ENCODE peak calls at places on chromosomes 4 and X, in seven cellular contexts. R is HepG2, U is suprapubic skin, J is A549, O is tibial nerve, X is SK-N-SH, F is transverse colon. I is an unnamed sample.
A peak's percentile ranks its signal among the peaks of the same experiment; 100 is the strongest.

GRCh38 chrX:121479406-121479805 is 432.0 kb downstream of the GLUD2 start:
- DNase-seq in X (no peak), J (no peak), O (no peak), F (no peak), U (no peak), R (no peak), I (no peak)

GRCh38 chrX:149630681-149631292 is 805 bp downstream of the TMEM185A start:
- DNase-seq in F (no peak), U (no peak), O (no peak), X (peak; percentile 37), R (peak; percentile 18), J (peak; percentile 15), I (no peak)

GRCh38 chr4:38980903-38981676 is 51.1 kb downstream of the TMEM156 start:
- DNase-seq in X (peak; percentile 35), U (no peak), O (no peak), F (no peak), J (no peak), R (peak; percentile 16), I (no peak)

GRCh38 chr4:156977435-156978160 is 6.0 kb upstream of the PDGFC start:
- DNase-seq in O (no peak), F (no peak), J (no peak), U (no peak), R (no peak), X (no peak), I (no peak)

GRCh38 chr4:5122114-5122513 is 70.8 kb downstream of the STK32B start:
- DNase-seq in O (no peak), R (no peak), F (no peak), J (no peak), U (no peak), X (no peak), I (no peak)

GRCh38 chr4:77347341-77347740 is 190.3 kb downstream of the CCNG2 start:
- DNase-seq in J (no peak), O (no peak), F (peak; percentile 26), U (no peak), R (peak; percentile 56), X (no peak), I (no peak)

GRCh38 chr4:2849267-2850140 is 5.9 kb downstream of the ADD1 start:
- DNase-seq in U (no peak), X (no peak), O (no peak), R (no peak), F (peak; percentile 56), J (no peak), I (no peak)

GRCh38 chrX:51144828-51145442 is 187.7 kb upstream of the NUDT10 start:
- DNase-seq in O (no peak), F (no peak), J (peak; percentile 8), X (peak; percentile 48), R (peak; percentile 16), U (no peak), I (no peak)

GRCh38 chr4:176622251-176622968 is 170.3 kb downstream of the VEGFC start:
- DNase-seq in R (no peak), F (no peak), O (no peak), J (no peak), U (no peak), X (no peak), I (no peak)

GRCh38 chrX:53080628-53081580 is 1.3 kb upstream of the TSPYL2 start:
- DNase-seq in U (peak; percentile 49), F (no peak), R (no peak), X (no peak), O (no peak), J (no peak), I (no peak)
- H3K4me3 ChIP-seq in U (peak overlapping the region; percentile 77), F (no peak overlapping the region), R (no peak overlapping the region), X (no peak overlapping the region), O (no peak overlapping the region), J (peak overlapping the region; percentile 71), I (peak overlapping the region; percentile 33)

DNA sequence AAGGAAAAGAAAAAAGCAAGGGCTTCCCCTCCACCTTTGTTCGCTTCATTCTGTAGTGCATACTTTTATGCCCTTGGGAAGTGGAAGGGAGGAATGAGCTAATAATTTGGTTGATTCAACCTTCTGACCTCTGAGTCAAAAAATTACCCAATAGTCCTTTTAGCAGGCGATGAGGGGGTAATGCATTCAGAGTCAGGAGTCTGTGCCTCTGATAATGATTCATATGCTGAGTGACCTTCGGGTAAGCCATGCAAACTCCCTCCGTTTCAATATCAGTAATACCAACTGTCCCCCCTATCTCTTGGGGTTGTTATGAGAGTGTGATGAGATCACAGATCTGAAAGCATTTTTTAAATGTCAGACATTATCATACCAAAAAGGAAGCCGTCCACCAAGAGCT is 41.6 kb upstream of the ACSL4 start:
- DNase-seq in O (no peak), U (no peak), J (peak; percentile 11), F (no peak), R (peak; percentile 79), X (no peak), I (no peak)
- TF ChIP-seq EP300 in O (no peak), U (no peak), J (peak; percentile 85), F (no peak), R (no peak), X (no peak), I (no peak)

DNA sequence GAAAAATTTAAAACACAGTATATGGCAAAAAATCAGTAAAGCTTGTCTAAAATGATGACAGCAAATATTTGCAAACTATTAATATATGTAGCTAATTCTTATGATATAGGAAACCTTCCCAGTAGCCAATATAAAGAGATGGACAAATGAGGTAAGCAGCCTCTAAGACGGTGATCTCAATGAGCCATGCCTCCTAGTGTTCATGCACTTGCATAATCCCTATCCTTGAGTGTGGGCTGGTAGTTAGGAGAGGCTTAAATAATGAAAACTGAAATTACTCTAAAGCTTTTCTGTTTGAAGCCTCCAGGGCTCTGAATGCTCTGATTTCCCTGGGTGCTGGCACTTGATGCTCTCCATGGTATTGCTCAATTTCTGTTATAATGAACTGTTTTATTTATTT is 24.6 kb upstream of the ARMCX4 start:
- DNase-seq in R (no peak), J (no peak), X (no peak), U (no peak), O (no peak), F (no peak), I (no peak)
- TF ChIP-seq CTCF in R (no peak), J (no peak), X (no peak), U (no peak), O (no peak), F (no peak), I (no peak)

DNA sequence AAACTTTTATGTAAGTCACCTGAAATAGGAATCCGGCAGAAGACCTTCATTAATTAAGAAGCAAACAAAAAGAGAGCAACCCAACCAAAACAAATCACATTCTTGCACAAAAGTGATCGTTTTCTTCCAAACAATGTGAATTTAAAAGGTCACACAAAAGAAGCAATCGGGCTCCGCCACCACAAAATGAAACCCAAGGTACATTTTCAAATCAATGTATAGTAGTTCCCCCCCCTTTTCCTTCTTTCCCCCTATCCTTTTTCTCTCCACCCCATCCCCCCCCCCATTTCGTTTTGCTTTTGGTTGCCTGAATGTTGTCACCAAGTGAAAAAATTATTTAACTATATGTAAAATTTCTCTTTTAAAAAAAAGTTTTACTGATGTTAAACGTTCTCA is 2.2 kb downstream of the MAB21L2 start:
- DNase-seq in O (no peak), J (no peak), U (no peak), R (no peak), F (no peak), X (no peak), I (no peak)
- H3K4me3 ChIP-seq in O (no peak overlapping the region), J (no peak overlapping the region), U (peak overlapping the region; percentile 36), R (no peak overlapping the region), F (peak overlapping the region; percentile 47), X (peak overlapping the region; percentile 70), I (peak overlapping the region; percentile 83)